ENCODE peak calls at places on chromosomes 4 and X, in five cellular contexts. Q is Calu3, G is thyroid gland, W is AG10803, Y is kidney epithelial cell. X is an unnamed sample.

GRCh38 chrX:16839852-16840460 is 30.2 kb downstream of the RBBP7 start:
- DNase-seq in Q (no peak), Y (no peak), W (peak; percentile 71), G (no peak), X (no peak)

GRCh38 chr4:61202638-61203495 is 2.7 kb downstream of the ADGRL3 start:
- DNase-seq in G (no peak), Y (no peak), W (no peak), Q (peak; percentile 4), X (no peak)

GRCh38 chr4:103046416-103047290 is 27.1 kb upstream of the SLC9B1 start:
- DNase-seq in Y (no peak), G (peak; percentile 20), W (peak; percentile 42), Q (peak; percentile 37), X (peak; percentile 40)

GRCh38 chr4:67101612-67102011 is 443.7 kb downstream of the CENPC start:
- DNase-seq in Q (no peak), W (no peak), G (no peak), Y (no peak), X (no peak)

GRCh38 chrX:84168574-84168973 is 19.4 kb downstream of the RPS6KA6 start:
- DNase-seq in Q (no peak), Y (no peak), G (no peak), W (no peak), X (no peak)

GRCh38 chr4:19030048-19030447 is 1008.5 kb upstream of the LCORL start:
- DNase-seq in G (peak; percentile 64), Y (peak; percentile 32), Q (no peak), W (no peak), X (no peak)

GRCh38 chrX:131621650-131622049 is 77.8 kb downstream of the OR13H1 start:
- DNase-seq in Q (no peak), G (no peak), W (no peak), Y (no peak), X (no peak)

GRCh38 chr4:37687175-37687525 is 974 bp upstream of the RELL1 start:
- DNase-seq in W (no peak), G (no peak), Q (no peak), Y (no peak), X (no peak)

GRCh38 chrX:48083212-48083611 is 11.8 kb upstream of the ZNF630 start:
- DNase-seq in W (peak; percentile 37), Q (peak; percentile 52), G (peak; percentile 44), Y (no peak), X (peak; percentile 31)

GRCh38 chr4:168636506-168637176 is 139.8 kb downstream of the PALLD start:
- DNase-seq in G (peak; percentile 53), Y (no peak), Q (no peak), W (peak; percentile 84), X (no peak)

GRCh38 chrX:13190051-13190450 is 129.8 kb downstream of the ATXN3L start:
- DNase-seq in G (no peak), Y (no peak), W (no peak), Q (no peak), X (no peak)

GRCh38 chr4:126405369-126405982 is 1090.7 kb downstream of the FAT4 start:
- DNase-seq in Y (no peak), Q (no peak), W (peak; percentile 48), G (no peak), X (no peak)

GRCh38 chr4:153619811-153620210 is 64.3 kb upstream of the TLR2 start:
- DNase-seq in G (no peak), W (no peak), Y (no peak), Q (no peak), X (no peak)

GRCh38 chrX:49232525-49232924 is 615 bp downstream of the CACNA1F start:
- DNase-seq in G (no peak), Q (no peak), Y (no peak), W (no peak), X (no peak)

GRCh38 chrX:101362116-101362515 is 13.6 kb upstream of the TIMM8A start:
- DNase-seq in Q (no peak), G (no peak), Y (no peak), W (no peak), X (no peak)

GRCh38 chrX:101359966-101360365 is 11.4 kb upstream of the TIMM8A start:
- DNase-seq in Y (no peak), G (no peak), W (peak; percentile 3), Q (no peak), X (no peak)

GRCh38 chrX:101362757-101363156 is 14.2 kb upstream of the TIMM8A start:
- DNase-seq in G (no peak), Y (no peak), W (no peak), Q (no peak), X (no peak)

GRCh38 chrX:101357166-101357795 is 8.7 kb upstream of the TIMM8A start:
- DNase-seq in W (peak; percentile 2), G (no peak), Y (no peak), Q (no peak), X (no peak)
- TF ChIP-seq CTCF in W (peak; percentile 37), G (no peak), Y (peak; percentile 19), Q (no peak), X (no peak)

DNA sequence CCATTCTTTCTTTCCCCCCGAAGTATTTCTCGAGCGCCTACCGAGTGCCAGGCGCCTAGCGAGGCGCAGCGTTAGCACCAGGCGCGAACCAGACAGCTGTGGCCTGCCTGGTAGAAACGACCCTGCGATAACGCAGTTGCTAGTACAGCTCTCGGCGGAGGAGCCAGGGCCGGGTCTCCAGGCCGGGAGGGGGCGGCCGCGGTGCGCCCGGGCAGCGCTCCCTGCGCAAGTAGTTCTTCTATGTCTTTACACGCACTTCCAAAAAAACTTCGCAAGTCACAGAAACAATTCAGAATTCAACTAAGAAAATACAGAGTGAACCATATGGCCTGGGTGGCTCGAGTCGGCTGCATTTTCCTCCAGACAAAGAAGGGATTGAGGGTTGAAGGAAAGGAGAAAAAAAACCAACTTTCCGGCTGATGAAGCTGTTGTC is 7.0 kb upstream of the NEUROG2 start:
- DNase-seq in G (no peak), Y (no peak), W (peak; percentile 33), Q (peak; percentile 9), X (peak; percentile 48)
- TF ChIP-seq CTCF in G (no peak), Y (peak; percentile 31), W (no peak), Q (no peak), X (no peak)

GRCh38 chrX:153651540-153652079 is 4.6 kb downstream of the DUSP9 start:
- DNase-seq in W (no peak), G (no peak), Q (no peak), Y (no peak), X (no peak)
- TF ChIP-seq CTCF in W (peak; percentile 32), G (no peak), Q (peak; percentile 47), Y (peak; percentile 5), X (peak; percentile 18)

GRCh38 chrX:53089224-53089842 is 4.6 kb upstream of the KANTR start:
- DNase-seq in G (peak; percentile 55), Y (no peak), W (peak; percentile 63), Q (peak; percentile 52), X (no peak)
- TF ChIP-seq CTCF in G (peak; percentile 74), Y (peak; percentile 77), W (peak; percentile 84), Q (no peak), X (peak; percentile 77)

X was measured in CD8-positive, alpha-beta T cell.